ENCODE peak calls at places on chromosome 19, in six cellular contexts. C, Z, R, L, K and B are unnamed samples.

GRCh38 chr19:53196777-53197396 is 3.7 kb upstream of the ZNF665 start:
- DNase-seq in C (peak; percentile 99), Z (peak; percentile 84), R (peak; percentile 94), L (peak; percentile 26), K (peak; percentile 91), B (peak; percentile 93)

GRCh38 chr19:1540353-1540925 is 16.6 kb downstream of the PLK5 start:
- DNase-seq in C (no peak), Z (no peak), R (no peak), L (no peak), K (no peak), B (no peak)

GRCh38 chr19:53868892-53869804 is 1.5 kb downstream of the MYADM start:
- DNase-seq in C (peak; percentile 91), Z (no peak), R (peak; percentile 95), L (no peak), K (peak; percentile 67), B (peak; percentile 35)

GRCh38 chr19:21202865-21203494 is 61.1 kb downstream of the ZNF431 start:
- DNase-seq in C (peak; percentile 49), Z (peak; percentile 61), R (peak; percentile 55), L (peak; percentile 3), K (no peak), B (peak; percentile 1)

GRCh38 chr19:46935066-46935663 is 74.4 kb downstream of the ARHGAP35 start:
- DNase-seq in C (no peak), Z (no peak), R (no peak), L (no peak), K (no peak), B (no peak)

GRCh38 chr19:3132971-3133792 is 2.7 kb upstream of the GNA15 start:
- DNase-seq in C (peak; percentile 55), Z (no peak), R (peak; percentile 62), L (peak; percentile 85), K (peak; percentile 71), B (peak; percentile 64)

GRCh38 chr19:995051-995827 is 5.0 kb upstream of the GRIN3B start:
- DNase-seq in C (no peak), Z (no peak), R (no peak), L (no peak), K (no peak), B (no peak)

GRCh38 chr19:1923319-1923718 is 17.7 kb upstream of the CSNK1G2 start:
- DNase-seq in C (no peak), Z (no peak), R (no peak), L (no peak), K (no peak), B (no peak)

GRCh38 chr19:43486412-43486811 is 18.1 kb downstream of the PHLDB3 start:
- DNase-seq in C (no peak), Z (no peak), R (no peak), L (no peak), K (no peak), B (no peak)
- TF ChIP-seq POLR2AphosphoS5 in C (no peak), Z (no peak), R (no peak), L (no peak), K (no peak), B (no peak)

GRCh38 chr19:16301999-16302694 is 22.5 kb upstream of the KLF2 start:
- DNase-seq in C (no peak), Z (no peak), R (no peak), L (no peak), K (no peak), B (peak; percentile 35)
- TF ChIP-seq TAF1 in C (no peak), Z (no peak), R (no peak), L (no peak), K (no peak), B (no peak)

DNA sequence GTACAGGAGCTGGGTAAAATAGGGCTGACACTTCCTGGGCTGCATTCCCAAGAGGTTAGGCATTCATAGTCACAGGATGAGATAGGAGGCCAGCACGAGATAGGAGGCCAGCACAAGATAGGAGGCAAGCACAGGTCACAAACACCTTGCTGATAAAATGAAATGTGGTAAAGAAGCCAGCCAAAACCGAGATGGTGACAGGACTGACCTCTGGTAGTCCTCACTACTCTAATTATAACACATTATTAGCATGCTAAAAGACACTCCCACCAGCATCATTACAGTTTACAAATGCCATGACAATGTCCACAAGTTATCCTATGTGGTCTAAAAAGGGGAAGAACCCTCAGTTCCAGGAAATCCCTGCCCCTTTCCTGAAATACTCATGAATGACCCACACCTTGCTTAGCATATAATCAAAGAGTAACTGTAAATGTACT is 20.9 kb upstream of the IGSF23 start:
- DNase-seq in C (no peak), Z (no peak), R (no peak), L (no peak), K (no peak), B (no peak)
- TF ChIP-seq POLR2AphosphoS5 in C (no peak), Z (no peak), R (no peak), L (no peak), K (no peak), B (no peak)

DNA sequence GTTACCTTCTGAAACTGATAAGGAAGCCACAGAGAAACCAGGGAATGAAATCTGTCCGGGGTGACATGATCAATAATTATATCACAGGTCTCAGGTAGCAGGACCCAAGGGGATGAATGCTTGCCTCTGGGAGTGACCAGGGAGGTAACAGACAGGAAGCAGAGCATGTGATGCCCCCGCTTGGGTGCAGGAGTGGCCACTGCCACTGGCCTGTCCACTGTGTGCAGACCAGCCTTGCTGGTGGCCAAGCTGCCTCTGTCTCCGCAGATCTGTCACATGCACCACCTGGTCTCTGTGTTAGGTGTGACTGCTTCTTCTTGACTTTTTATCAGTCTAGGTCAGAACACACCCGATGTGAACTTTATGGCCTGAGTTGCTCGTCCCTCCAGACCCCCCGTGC is 71.8 kb downstream of the PEPD start:
- DNase-seq in C (no peak), Z (no peak), R (no peak), L (no peak), K (no peak), B (no peak)
- TF ChIP-seq TAF1 in C (no peak), Z (no peak), R (no peak), L (no peak), K (no peak), B (no peak)

GRCh38 chr19:12947702-12948596 is 2.3 kb downstream of the RAD23A start:
- DNase-seq in C (no peak), Z (no peak), R (no peak), L (no peak), K (no peak), B (no peak)
- TF ChIP-seq POLR2AphosphoS5 in C (no peak), Z (peak; percentile 27), R (no peak), L (no peak), K (peak; percentile 0), B (no peak)

GRCh38 chr19:4556574-4557185 is 2.8 kb downstream of the SEMA6B start:
- DNase-seq in C (peak; percentile 98), Z (no peak), R (peak; percentile 99), L (no peak), K (no peak), B (no peak)

GRCh38 chr19:4555657-4556561 is 3.6 kb downstream of the SEMA6B start:
- DNase-seq in C (peak; percentile 77), Z (no peak), R (peak; percentile 94), L (no peak), K (no peak), B (no peak)

GRCh38 chr19:4557971-4558941 is 1.2 kb downstream of the SEMA6B start:
- DNase-seq in C (peak; percentile 83), Z (no peak), R (no peak), L (no peak), K (no peak), B (peak; percentile 74)

GRCh38 chr19:4557186-4557970 is 2.1 kb downstream of the SEMA6B start:
- DNase-seq in C (peak; percentile 69), Z (no peak), R (peak; percentile 65), L (no peak), K (no peak), B (no peak)

GRCh38 chr19:4559569-4559968 is at the start of gene SEMA6B:
- DNase-seq in C (no peak), Z (no peak), R (no peak), L (no peak), K (no peak), B (no peak)
- TF ChIP-seq TAF1 in C (no peak), Z (no peak), R (no peak), L (no peak), K (no peak), B (no peak)